ENCODE peak calls at places on chromosomes 3 and 15, in seven cellular contexts. Q is pancreas, C is neural progenitor cell, J is A549, M is mesenchymal stem cell, T is esophagus squamous epithelium, B is Peyer's patch. O is an unnamed sample.

GRCh38 chr15:78810377-78811123 is 714 bp downstream of the ADAMTS7 start:
- DNase-seq in C (peak; percentile 74), B (peak; percentile 64), T (no peak), J (peak; percentile 37), Q (peak; percentile 65), M (peak; percentile 73), O (no peak)

GRCh38 chr3:112632596-112632995 is 8.3 kb downstream of the CCDC80 start:
- DNase-seq in Q (no peak), J (no peak), C (no peak), B (no peak), M (no peak), T (no peak), O (no peak)

GRCh38 chr15:60994842-60995495 is 234.1 kb downstream of the RORA start:
- DNase-seq in B (no peak), Q (no peak), C (no peak), T (no peak), J (no peak), M (no peak), O (no peak)

GRCh38 chr3:76585794-76586392 is 454.0 kb upstream of the ROBO2 start:
- DNase-seq in B (no peak), J (peak; percentile 1), Q (no peak), M (peak; percentile 34), T (no peak), C (peak; percentile 14), O (no peak)

GRCh38 chr3:186413615-186414415 is 51.8 kb upstream of the DGKG start:
- DNase-seq in M (peak; percentile 40), C (peak; percentile 76), Q (peak; percentile 73), B (no peak), T (no peak), J (peak; percentile 4), O (no peak)

GRCh38 chr3:52530918-52531635 is 2.6 kb downstream of the NT5DC2 start:
- DNase-seq in J (no peak), M (no peak), Q (peak; percentile 21), C (peak; percentile 1), B (peak; percentile 46), T (no peak), O (no peak)

GRCh38 chr3:10437272-10437994 is 68.0 kb downstream of the ATP2B2 start:
- DNase-seq in Q (no peak), J (no peak), M (peak; percentile 82), T (no peak), B (no peak), C (no peak), O (peak; percentile 81)

GRCh38 chr3:194664857-194665256 is 7.1 kb downstream of the LSG1 start:
- DNase-seq in M (no peak), C (no peak), J (no peak), Q (no peak), B (no peak), T (no peak), O (no peak)

GRCh38 chr3:134381836-134382442 is 7.7 kb upstream of the AMOTL2 start:
- DNase-seq in C (no peak), J (no peak), M (no peak), B (peak; percentile 70), Q (peak; percentile 83), T (no peak), O (no peak)

GRCh38 chr3:148319161-148319915 is 378.4 kb upstream of the AGTR1 start:
- DNase-seq in B (no peak), T (no peak), M (peak; percentile 75), Q (no peak), C (no peak), J (no peak), O (no peak)

GRCh38 chr3:25594007-25594502 is 70.7 kb downstream of the TOP2B start:
- DNase-seq in M (peak; percentile 86), J (peak; percentile 69), T (no peak), B (no peak), Q (no peak), C (peak; percentile 55), O (peak; percentile 15)

GRCh38 chr3:72078661-72079368 is 293.9 kb upstream of the PROK2 start:
- DNase-seq in B (no peak), Q (no peak), T (no peak), J (no peak), M (no peak), C (no peak), O (no peak)

GRCh38 chr15:67304778-67305177 is 50.2 kb downstream of the IQCH start:
- DNase-seq in T (no peak), B (no peak), C (no peak), Q (no peak), J (no peak), M (no peak), O (no peak)

GRCh38 chr3:113947372-113948014 is at the start of gene ZDHHC23:
- DNase-seq in B (peak; percentile 94), C (peak; percentile 81), J (peak; percentile 54), T (no peak), M (peak; percentile 38), Q (peak; percentile 94), O (peak; percentile 65)

GRCh38 chr15:73002509-73002908 is 49.8 kb upstream of the NEO1 start:
- DNase-seq in B (no peak), Q (no peak), C (no peak), T (no peak), J (no peak), M (peak; percentile 85), O (no peak)

GRCh38 chr15:72994778-72995177 is 57.5 kb upstream of the NEO1 start:
- DNase-seq in T (no peak), J (no peak), M (no peak), B (peak; percentile 70), C (no peak), Q (no peak), O (no peak)

DNA sequence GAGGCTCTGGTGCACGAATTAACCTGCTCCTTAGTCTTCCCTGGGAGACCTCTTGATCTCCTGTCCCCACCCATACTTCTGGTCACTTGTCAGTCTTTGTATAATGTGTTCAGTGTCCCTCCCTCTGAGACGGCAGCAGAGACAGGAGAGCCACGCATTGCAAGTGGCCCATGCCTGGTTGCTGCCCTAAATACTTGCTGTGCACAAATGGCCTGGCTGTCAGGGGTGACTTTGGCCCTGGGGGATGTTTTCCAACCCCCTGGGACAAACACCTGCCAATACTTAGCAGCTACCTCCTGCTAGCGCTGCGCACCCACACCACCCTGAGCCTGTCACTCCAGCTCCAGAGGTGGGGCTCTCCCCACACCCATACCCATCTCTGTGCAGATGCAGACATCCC is 17.2 kb downstream of the KLF13 start:
- DNase-seq in J (no peak), C (no peak), M (no peak), T (no peak), Q (no peak), B (no peak), O (no peak)
- H3K4me1 ChIP-seq in J (peaks cover 23% of the 10 kb centered on the region), C (no peaks in the 10 kb centered on the region), M (peaks cover 17% of the 10 kb centered on the region), T (peaks cover 50% of the 10 kb centered on the region), Q (peaks cover 34% of the 10 kb centered on the region), B (peaks cover 97% of the 10 kb centered on the region), O (peaks cover 100% of the 10 kb centered on the region)

DNA sequence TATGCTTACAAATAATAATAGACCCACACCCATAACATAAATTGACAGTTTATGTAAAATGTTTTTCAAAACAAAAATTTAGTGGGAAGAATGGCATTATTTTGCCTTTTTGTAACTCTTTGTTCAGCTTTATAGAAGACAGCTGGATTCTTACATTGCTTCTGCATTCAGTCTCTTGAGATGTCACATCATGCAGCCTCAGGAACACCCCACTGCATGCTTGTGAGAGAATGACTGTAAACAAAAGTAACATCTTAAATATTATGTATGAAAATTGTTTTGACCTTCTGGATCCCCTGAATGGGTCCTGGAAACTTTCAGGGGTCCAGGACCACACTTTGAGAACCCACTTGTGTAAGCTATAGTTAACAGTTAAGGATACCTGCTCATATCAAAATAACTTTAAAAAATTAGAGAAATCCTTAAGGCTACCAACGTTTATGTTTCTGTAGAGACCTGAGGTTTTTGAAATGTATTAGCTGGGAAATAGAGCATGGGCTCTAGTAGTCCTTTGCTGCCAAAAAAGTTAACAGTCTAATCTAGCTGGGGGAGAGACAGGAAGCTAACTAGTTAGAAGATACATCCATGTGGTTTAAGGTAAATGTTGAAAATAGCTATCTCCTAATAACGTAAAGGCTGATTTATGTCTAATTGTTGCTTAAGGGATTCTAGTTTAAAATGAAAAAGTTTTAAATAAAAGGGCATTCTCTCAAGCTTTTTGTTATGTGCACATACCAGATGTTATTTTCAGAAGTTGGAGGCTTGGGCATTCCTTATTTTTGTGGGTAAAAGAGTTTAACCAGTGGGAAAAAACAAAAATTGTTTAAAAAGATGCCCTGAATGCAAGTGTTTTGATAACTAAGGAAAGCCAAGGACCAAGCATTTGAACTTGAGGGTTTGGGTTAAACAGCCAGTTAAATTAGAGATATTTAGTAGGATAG is 3.8 kb downstream of the USP3 start:
- DNase-seq in Q (no peak), B (no peak), C (no peak), J (no peak), M (no peak), T (no peak), O (no peak)
- H3K4me3 ChIP-seq in Q (no peak overlapping the region), B (no peak overlapping the region), C (no peak overlapping the region), J (no peak overlapping the region), M (no peak overlapping the region), T (no peak overlapping the region), O (no peak overlapping the region)

GRCh38 chr3:4853749-4854140 is 125.5 kb upstream of the BHLHE40 start:
- DNase-seq in T (no peak), C (no peak), B (no peak), M (no peak), Q (no peak), J (no peak), O (no peak)
- H3K27ac ChIP-seq in T (no peak overlapping the region), C (no peak overlapping the region), B (no peak overlapping the region), M (no peak overlapping the region), Q (no peak overlapping the region), J (no peak overlapping the region), O (no peak overlapping the region)

GRCh38 chr15:92805080-92805708 is 94.9 kb upstream of the CHD2 start:
- DNase-seq in J (peak; percentile 79), M (no peak), B (no peak), C (no peak), Q (no peak), T (no peak), O (no peak)

GRCh38 chr15:92803536-92803851 is 96.6 kb upstream of the CHD2 start:
- DNase-seq in T (no peak), M (no peak), C (no peak), B (no peak), J (no peak), Q (no peak), O (no peak)

GRCh38 chr15:92801412-92801773 is 98.7 kb upstream of the CHD2 start:
- DNase-seq in T (no peak), M (peak; percentile 90), Q (no peak), J (peak; percentile 87), B (no peak), C (no peak), O (no peak)

GRCh38 chr15:92801774-92802464 is 98.2 kb upstream of the CHD2 start:
- DNase-seq in B (no peak), J (peak; percentile 86), M (peak; percentile 94), C (no peak), Q (no peak), T (no peak), O (no peak)

DNA sequence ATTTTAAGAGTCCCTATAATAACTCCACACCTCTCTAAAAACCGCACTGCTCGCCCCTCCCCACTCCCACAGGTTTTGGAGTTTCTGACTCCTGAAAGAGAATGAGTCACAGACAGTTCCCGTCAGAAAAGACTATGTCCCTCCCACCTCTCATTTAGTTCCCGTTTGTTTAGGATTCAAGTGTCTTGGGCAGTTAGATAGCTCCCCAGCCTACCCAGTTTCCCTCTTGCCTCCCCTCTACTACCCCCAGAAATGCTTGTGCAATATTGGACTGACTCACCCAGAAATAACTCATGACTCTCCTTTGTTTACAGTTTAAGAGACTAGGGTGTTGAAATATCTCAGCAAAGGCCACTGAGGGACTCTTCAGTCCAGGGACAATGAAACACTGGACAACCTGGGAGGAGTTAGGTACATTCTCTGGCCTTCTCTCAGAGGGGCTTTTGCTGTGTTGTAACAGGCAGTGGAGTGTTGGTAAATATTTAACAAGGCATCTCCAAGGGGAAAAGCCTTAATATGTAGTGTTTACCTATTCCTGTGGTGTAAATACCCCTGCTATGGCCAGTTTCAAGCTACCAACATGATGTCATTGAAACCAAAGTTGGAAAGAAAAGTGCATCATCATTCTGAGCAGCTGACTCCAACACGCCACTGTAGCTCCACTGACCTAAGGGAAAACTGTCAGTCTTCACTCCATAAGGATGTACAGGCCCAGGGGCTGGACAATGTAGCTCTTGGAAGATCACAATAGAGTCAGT is 96.1 kb upstream of the CHD2 start:
- DNase-seq in C (no peak), T (peak; percentile 39), Q (no peak), M (peak; percentile 100), B (no peak), J (peak; percentile 100), O (no peak)
- H3K4me1 ChIP-seq in C (peaks cover 8% of the 10 kb centered on the region), T (peaks cover 27% of the 10 kb centered on the region), Q (no peaks in the 10 kb centered on the region), M (peaks cover 16% of the 10 kb centered on the region), B (peaks cover 25% of the 10 kb centered on the region), J (peaks cover 48% of the 10 kb centered on the region), O (peaks cover 9% of the 10 kb centered on the region)